ENCODE peak calls at places on chromosomes 2 and 18, in eight cellular contexts. M is thyroid gland, F is GM23338, B is A549, U is endodermal cell, E is uterus, W is fibroblast of the aortic adventitia, L is astrocyte of the spinal cord. T is an unnamed sample.

GRCh38 chr2:46364797-46365457 is 67.7 kb downstream of the EPAS1 start:
- DNase-seq in M (peak), F (peak), B (peak), U (peak), E (peak), W (peak), L (peak), T (peak)

GRCh38 chr18:77811510-77811909 is 561.9 kb downstream of the GALR1 start:
- DNase-seq in M (peak), F (no peak), B (no peak), U (no peak), E (no peak), W (no peak), L (no peak), T (no peak)

GRCh38 chr2:99156901-99157300 is 2.1 kb downstream of the LIPT1 start:
- DNase-seq in M (no peak), F (no peak), B (no peak), U (no peak), E (no peak), W (no peak), L (no peak), T (no peak)

GRCh38 chr2:240999001-240999791 is 778 bp downstream of the SNED1 start:
- DNase-seq in M (peak), F (peak), B (no peak), U (peak), E (peak), W (no peak), L (no peak), T (no peak)

GRCh38 chr2:12514631-12515437 is 201.9 kb upstream of the TRIB2 start:
- DNase-seq in M (no peak), F (no peak), B (no peak), U (no peak), E (no peak), W (no peak), L (no peak), T (no peak)

GRCh38 chr2:228118940-228119339 is 62.5 kb downstream of the SPHKAP start:
- DNase-seq in M (no peak), F (no peak), B (no peak), U (no peak), E (no peak), W (no peak), L (no peak), T (no peak)

GRCh38 chr18:35495821-35496368 is 1.9 kb downstream of the INO80C start:
- DNase-seq in M (no peak), F (no peak), B (no peak), U (no peak), E (no peak), W (no peak), L (peak), T (no peak)

GRCh38 chr2:232920055-232920454 is 50.0 kb downstream of the SNORC start:
- DNase-seq in M (no peak), F (no peak), B (no peak), U (no peak), E (no peak), W (no peak), L (no peak), T (no peak)

GRCh38 chr2:125745514-125745913 is 910.4 kb upstream of the GYPC start:
- DNase-seq in M (peak), F (peak), B (no peak), U (peak), E (no peak), W (no peak), L (no peak), T (no peak)

GRCh38 chr18:63444567-63444966 is 22.3 kb upstream of the VPS4B start:
- DNase-seq in M (no peak), F (no peak), B (no peak), U (no peak), E (no peak), W (peak), L (peak), T (peak)

GRCh38 chr18:3452750-3453539 is 3.0 kb downstream of the TGIF1 start:
- DNase-seq in M (no peak), F (no peak), B (no peak), U (no peak), E (peak), W (peak), L (peak), T (peak)

GRCh38 chr18:79526468-79527460 is 131.0 kb downstream of the NFATC1 start:
- DNase-seq in M (no peak), F (no peak), B (no peak), U (no peak), E (no peak), W (peak), L (no peak), T (no peak)
- H3K4me3 ChIP-seq in M (no peak), F (no peak), B (no peak), U (no peak), E (no peak), W (no peak), L (no peak), T (no peak)

GRCh38 chr2:217330647-217331046 is 470.8 kb upstream of the TNP1 start:
- DNase-seq in M (peak), F (no peak), B (no peak), U (no peak), E (no peak), W (no peak), L (no peak), T (no peak)
- TF ChIP-seq CTCF in M (no peak), F (no peak), B (no peak), U (no peak), E (no peak), W (no peak), L (no peak), T (no peak)

DNA sequence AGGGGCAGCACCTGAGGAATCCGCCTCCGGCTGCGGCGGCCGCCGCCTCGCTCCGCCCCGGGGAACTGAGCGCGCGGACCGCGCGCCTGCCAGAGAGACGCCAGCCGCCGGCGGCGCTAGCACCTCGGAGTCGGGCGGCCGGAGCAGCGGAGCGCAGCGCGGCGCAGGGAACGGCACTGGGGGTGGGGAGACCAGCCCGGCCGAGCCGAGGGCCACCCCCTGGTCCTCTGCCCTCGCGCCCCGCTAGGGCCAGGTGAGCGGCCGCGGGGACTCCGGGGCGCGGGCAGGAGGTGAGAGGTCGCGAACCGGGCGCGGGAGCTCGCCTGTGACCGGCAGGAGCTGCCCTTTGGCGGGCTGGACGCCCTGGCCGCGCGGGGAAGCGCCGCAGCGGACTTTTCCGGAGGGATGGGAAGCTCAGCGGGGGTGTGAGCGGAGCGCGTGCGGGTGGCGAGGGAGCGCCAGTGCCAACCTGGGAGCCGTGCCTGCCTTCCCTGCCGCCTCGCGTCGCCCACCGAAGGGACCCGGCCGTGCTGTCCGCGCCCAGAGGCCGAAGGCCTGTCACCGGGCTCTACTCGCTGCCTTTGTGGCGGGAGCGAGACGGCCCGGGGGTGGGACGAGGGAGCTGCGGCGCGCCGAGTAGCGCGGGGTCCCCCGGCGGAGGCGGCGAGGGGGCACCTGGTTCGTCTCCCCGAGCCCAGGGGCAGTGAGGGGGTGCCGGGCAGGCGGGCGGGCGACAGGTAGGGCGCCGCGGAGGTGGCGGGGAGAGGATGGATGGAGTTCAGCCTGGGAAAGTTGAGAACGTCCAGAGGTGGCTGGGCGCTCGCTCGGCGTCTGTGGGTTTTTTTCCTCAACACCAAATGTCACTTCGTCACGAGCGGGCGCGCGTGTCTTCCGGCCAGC is at the start of gene GREB1L:
- DNase-seq in M (peak), F (peak), B (peak), U (peak), E (no peak), W (peak), L (peak), T (peak)
- H3K4me3 ChIP-seq in M (peak), F (peak), B (peak), U (peak), E (peak), W (peak), L (peak), T (peak)

GRCh38 chr2:74011246-74011645 is 26.5 kb downstream of the TET3 start:
- DNase-seq in M (no peak), F (no peak), B (no peak), U (no peak), E (no peak), W (no peak), L (no peak), T (no peak)
- TF ChIP-seq CTCF in M (no peak), F (no peak), B (no peak), U (no peak), E (no peak), W (no peak), L (no peak), T (no peak)

GRCh38 chr2:165682546-165682945 is 111.5 kb downstream of the GALNT3 start:
- DNase-seq in M (peak), F (no peak), B (no peak), U (no peak), E (no peak), W (peak), L (no peak), T (no peak)
- H3K4me3 ChIP-seq in M (no peak), F (no peak), B (no peak), U (no peak), E (no peak), W (no peak), L (no peak), T (no peak)

DNA sequence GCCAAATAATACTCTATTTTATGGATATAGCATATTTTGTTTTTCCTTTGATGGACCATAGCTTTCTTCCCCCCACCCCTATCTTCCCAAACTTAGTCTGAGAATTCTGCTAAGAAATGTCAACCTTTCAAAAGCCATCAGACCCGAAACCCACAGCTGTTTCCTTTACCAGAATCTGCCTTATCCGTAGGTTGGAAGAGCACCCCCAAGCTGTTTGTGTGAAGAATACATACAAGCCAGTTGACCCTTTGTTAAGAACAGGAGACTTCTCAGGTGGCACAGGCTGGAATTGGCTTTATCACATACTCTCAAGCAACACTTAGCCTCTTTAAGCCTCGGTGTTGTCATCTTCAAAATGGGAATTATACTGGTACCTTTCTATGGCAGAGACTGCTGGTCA is 135.1 kb downstream of the ACTR3 start:
- DNase-seq in M (no peak), F (peak), B (no peak), U (no peak), E (no peak), W (no peak), L (no peak), T (no peak)
- TF ChIP-seq CTCF in M (no peak), F (peak), B (no peak), U (peak), E (no peak), W (no peak), L (no peak), T (no peak)

DNA sequence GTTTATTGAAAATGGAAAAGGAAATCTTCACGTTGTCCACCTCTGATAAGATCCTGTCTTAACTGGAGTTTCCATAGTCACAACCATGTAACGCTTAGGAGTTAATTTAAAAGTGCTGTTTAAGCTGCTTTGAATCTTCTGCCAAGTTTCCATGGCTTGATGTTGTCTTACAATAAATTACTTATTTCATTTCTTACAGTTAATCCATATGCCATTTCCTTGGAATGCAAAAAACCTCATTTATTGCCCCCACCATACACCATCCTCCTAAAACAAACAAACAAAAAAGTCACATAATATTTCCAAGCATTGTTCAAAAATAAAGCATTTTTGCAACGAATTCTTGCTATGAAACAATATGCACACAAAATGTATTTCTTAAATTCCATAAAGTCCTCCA is 46.7 kb upstream of the PXDN start:
- DNase-seq in M (no peak), F (no peak), B (no peak), U (no peak), E (no peak), W (no peak), L (no peak), T (no peak)
- H3K4me3 ChIP-seq in M (no peak), F (no peak), B (no peak), U (no peak), E (no peak), W (no peak), L (no peak), T (no peak)

DNA sequence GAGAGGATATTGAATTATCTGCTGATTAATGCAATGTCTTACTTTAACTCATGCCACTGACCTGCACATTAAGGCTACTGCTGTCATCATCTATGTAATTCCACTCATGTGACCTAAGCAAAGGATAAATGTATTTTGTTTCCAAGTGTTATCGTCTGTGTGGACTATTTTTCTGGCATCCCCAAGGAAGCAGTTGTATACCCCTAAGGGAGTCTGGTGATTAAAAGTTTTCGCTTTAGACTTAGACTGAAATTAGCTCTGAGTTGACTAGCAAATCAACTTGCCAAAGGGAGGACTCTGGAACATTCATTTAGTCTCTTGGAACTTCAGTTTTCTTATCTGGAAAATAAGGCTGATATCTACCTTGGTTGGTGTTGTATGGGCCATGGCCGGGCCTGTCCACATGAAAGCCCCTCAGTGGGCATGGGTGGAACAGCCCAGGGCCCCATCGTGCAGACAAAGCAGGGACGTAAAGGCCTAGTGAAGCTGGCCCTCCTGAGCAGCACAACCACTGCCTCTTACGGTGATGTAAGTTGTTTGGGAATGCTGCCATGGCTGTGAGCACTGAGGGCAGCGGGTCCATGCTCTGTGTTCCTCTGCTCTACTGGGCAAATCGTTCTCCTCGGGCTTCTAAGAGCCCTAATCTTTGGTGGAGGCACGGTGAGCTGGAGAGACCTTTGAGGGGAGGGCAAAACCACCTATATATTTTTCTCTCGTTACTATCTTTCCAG is 144.4 kb upstream of the RNF152 start:
- DNase-seq in M (no peak), F (no peak), B (no peak), U (no peak), E (peak), W (peak), L (no peak), T (no peak)
- TF ChIP-seq CTCF in M (no peak), F (no peak), B (no peak), U (no peak), E (no peak), W (no peak), L (no peak), T (no peak)

DNA sequence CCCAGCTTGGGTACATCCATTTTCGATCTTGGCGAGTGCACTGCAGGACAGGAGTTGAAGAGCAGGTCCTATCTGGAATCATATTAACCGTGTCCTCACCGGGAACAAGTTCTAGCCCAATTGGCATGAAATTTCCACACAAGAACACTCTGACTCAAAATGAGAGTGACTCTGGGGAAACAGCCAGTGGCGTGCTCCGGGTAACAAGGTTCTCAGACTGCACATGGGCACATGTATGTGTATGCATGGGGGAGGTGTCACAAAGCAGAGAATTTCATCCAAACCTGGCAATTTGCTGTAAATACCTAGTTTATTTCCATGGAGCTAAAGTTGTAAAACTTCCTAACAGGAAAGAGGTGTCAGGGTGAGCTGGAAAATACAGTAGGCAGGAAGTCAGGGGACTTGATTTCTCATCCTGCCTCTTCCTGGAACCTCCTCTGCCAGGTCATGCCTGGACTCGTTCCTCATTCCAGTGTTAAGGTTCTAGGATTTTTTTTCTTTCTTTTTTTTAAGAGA is 1.7 kb downstream of the TUBB6 start:
- DNase-seq in M (no peak), F (no peak), B (no peak), U (no peak), E (no peak), W (no peak), L (no peak), T (no peak)
- H3K4me3 ChIP-seq in M (no peak), F (peak), B (peak), U (peak), E (peak), W (peak), L (peak), T (peak)

GRCh38 chr18:24023185-24023814 is 8.7 kb downstream of the TTC39C start:
- DNase-seq in M (no peak), F (peak), B (no peak), U (peak), E (no peak), W (no peak), L (no peak), T (no peak)
- TF ChIP-seq CTCF in M (no peak), F (peak), B (no peak), U (peak), E (no peak), W (no peak), L (no peak), T (no peak)

T was measured in foreskin fibroblast.